ENCODE peak calls at places on chromosomes 12 and 14, in six cellular contexts. D, B, K, P, Y and T are unnamed samples.

GRCh38 chr12:89574736-89575208 is 48.9 kb upstream of the POC1B start:
- DNase-seq in D (no peak), B (no peak), K (no peak), P (no peak), Y (peak), T (no peak)

GRCh38 chr12:103301642-103302620 is 193.8 kb downstream of the C12orf42 start:
- DNase-seq in D (peak), B (no peak), K (peak), P (no peak), Y (no peak), T (no peak)

GRCh38 chr12:39839072-39839471 is 219.5 kb upstream of the ABCD2 start:
- DNase-seq in D (no peak), B (no peak), K (no peak), P (no peak), Y (no peak), T (no peak)

GRCh38 chr14:54383811-54384210 is 13.0 kb upstream of the CDKN3 start:
- DNase-seq in D (no peak), B (no peak), K (no peak), P (no peak), Y (no peak), T (no peak)

GRCh38 chr14:99415496-99416281 is 65.0 kb downstream of the SETD3 start:
- DNase-seq in D (no peak), B (peak), K (peak), P (peak), Y (peak), T (peak)

GRCh38 chr14:94753067-94753466 is 16.8 kb downstream of the GSC start:
- DNase-seq in D (no peak), B (no peak), K (no peak), P (no peak), Y (no peak), T (no peak)

GRCh38 chr12:30885321-30885720 is 41.2 kb upstream of the TSPAN11 start:
- DNase-seq in D (no peak), B (no peak), K (no peak), P (no peak), Y (no peak), T (no peak)

GRCh38 chr14:86357119-86357518 is 827.2 kb downstream of the FLRT2 start:
- DNase-seq in D (no peak), B (no peak), K (no peak), P (no peak), Y (no peak), T (no peak)

GRCh38 chr12:52496590-52497071 is 3.6 kb upstream of the KRT6A start:
- DNase-seq in D (no peak), B (peak), K (no peak), P (no peak), Y (no peak), T (peak)

GRCh38 chr14:31025335-31026075 is at the start of gene AP4S1:
- DNase-seq in D (peak), B (no peak), K (peak), P (no peak), Y (peak), T (peak)

GRCh38 chr12:44847403-44847802 is 28.7 kb downstream of the NELL2 start:
- DNase-seq in D (no peak), B (no peak), K (no peak), P (no peak), Y (no peak), T (no peak)

GRCh38 chr14:36726128-36726527 is 64.5 kb downstream of the PAX9 start:
- DNase-seq in D (no peak), B (no peak), K (no peak), P (no peak), Y (no peak), T (no peak)

GRCh38 chr12:50925342-50925651 is 27.0 kb upstream of the HIGD1C start:
- DNase-seq in D (no peak), B (no peak), K (no peak), P (no peak), Y (no peak), T (no peak)

GRCh38 chr12:49671051-49671765 is 36.0 kb downstream of the FMNL3 start:
- DNase-seq in D (no peak), B (no peak), K (no peak), P (no peak), Y (no peak), T (no peak)

GRCh38 chr14:72387727-72388126 is 455.5 kb downstream of the RGS6 start:
- DNase-seq in D (no peak), B (no peak), K (no peak), P (no peak), Y (no peak), T (no peak)

GRCh38 chr12:111925171-111925570 is 83.1 kb downstream of the MAPKAPK5 start:
- DNase-seq in D (no peak), B (no peak), K (no peak), P (no peak), Y (no peak), T (no peak)

GRCh38 chr12:13749380-13749779 is 232.0 kb downstream of the GRIN2B start:
- DNase-seq in D (peak), B (no peak), K (no peak), P (no peak), Y (no peak), T (peak)

GRCh38 chr12:123019841-123020138 is 39.3 kb downstream of the ARL6IP4 start:
- DNase-seq in D (no peak), B (no peak), K (no peak), P (no peak), Y (no peak), T (no peak)

GRCh38 chr14:102949062-102949800 is 26.8 kb downstream of the AMN start:
- DNase-seq in D (no peak), B (no peak), K (no peak), P (no peak), Y (no peak), T (no peak)

GRCh38 chr14:23237772-23238594 is at the start of gene RNF212B:
- DNase-seq in D (peak), B (peak), K (peak), P (no peak), Y (peak), T (peak)

GRCh38 chr12:5309654-5310053 is 122.3 kb upstream of the NTF3 start:
- DNase-seq in D (no peak), B (no peak), K (peak), P (no peak), Y (no peak), T (no peak)

GRCh38 chr12:64085996-64086395 is 136.1 kb downstream of the KICS2 start:
- DNase-seq in D (no peak), B (no peak), K (no peak), P (no peak), Y (no peak), T (no peak)

GRCh38 chr14:37678916-37679315 is 83.5 kb downstream of the TTC6 start:
- DNase-seq in D (no peak), B (no peak), K (no peak), P (no peak), Y (peak), T (no peak)

GRCh38 chr14:100749967-100750597 is 23.4 kb downstream of the DLK1 start:
- DNase-seq in D (no peak), B (no peak), K (no peak), P (no peak), Y (peak), T (no peak)

GRCh38 chr12:12387521-12387920 is 30.6 kb downstream of the BORCS5 start:
- DNase-seq in D (no peak), B (no peak), K (no peak), P (no peak), Y (no peak), T (no peak)

GRCh38 chr12:12999959-13000615 is at the start of gene HEBP1:
- DNase-seq in D (peak), B (peak), K (peak), P (peak), Y (peak), T (peak)

GRCh38 chr14:29927596-29928341 is at the start of gene PRKD1:
- DNase-seq in D (peak), B (no peak), K (peak), P (no peak), Y (peak), T (no peak)

GRCh38 chr12:910416-910815 is 39.1 kb downstream of the RAD52 start:
- DNase-seq in D (no peak), B (no peak), K (no peak), P (no peak), Y (no peak), T (no peak)

GRCh38 chr12:909861-910260 is 39.6 kb downstream of the RAD52 start:
- DNase-seq in D (no peak), B (no peak), K (no peak), P (no peak), Y (no peak), T (no peak)

GRCh38 chr12:913919-914718 is 35.4 kb downstream of the RAD52 start:
- DNase-seq in D (no peak), B (no peak), K (no peak), P (no peak), Y (no peak), T (no peak)

GRCh38 chr12:912466-913235 is 36.8 kb downstream of the RAD52 start:
- DNase-seq in D (no peak), B (no peak), K (no peak), P (no peak), Y (no peak), T (no peak)

DNA sequence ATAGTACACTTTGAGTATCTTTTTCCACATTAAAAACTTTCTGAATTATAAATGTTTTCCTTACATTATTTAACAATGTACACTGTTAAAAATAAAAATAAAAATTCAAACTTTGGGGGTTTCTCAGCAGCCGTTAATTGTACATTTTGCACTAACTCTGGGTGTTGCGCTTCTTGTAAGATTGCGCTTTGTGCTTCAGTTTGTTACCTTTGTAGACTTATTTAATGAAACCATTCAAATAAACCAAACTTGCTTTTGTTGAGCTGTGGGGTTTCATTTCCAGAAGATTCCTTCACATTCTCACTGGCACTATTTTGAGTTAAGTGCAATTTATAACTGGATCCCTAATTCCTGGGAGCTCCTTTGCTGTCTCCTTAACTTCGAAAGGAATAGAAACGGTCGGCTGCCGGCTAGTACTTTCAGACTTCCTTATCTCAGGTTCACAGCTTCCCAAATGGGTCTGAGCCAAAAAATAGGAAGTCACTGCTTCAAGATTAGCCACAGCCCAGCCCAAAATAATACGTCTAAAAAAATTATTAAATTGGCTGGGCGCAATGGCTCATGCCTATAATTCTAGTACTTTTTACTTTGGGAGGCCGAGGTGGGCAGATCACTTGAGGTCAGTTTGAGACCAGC is 38.2 kb downstream of the RAD52 start:
- DNase-seq in D (no peak), B (no peak), K (no peak), P (no peak), Y (no peak), T (no peak)
- TF ChIP-seq YY1 in D (no peak), B (no peak), K (no peak), P (no peak), Y (no peak), T (no peak)

GRCh38 chr12:91565246-91565645 is 382.6 kb upstream of the DCN start:
- DNase-seq in D (no peak), B (no peak), K (no peak), P (no peak), Y (no peak), T (no peak)
- TF ChIP-seq YY1 in D (no peak), B (no peak), K (no peak), P (no peak), Y (no peak), T (no peak)

GRCh38 chr14:67417633-67418032 is 5.7 kb upstream of the PLEK2 start:
- DNase-seq in D (no peak), B (no peak), K (no peak), P (no peak), Y (no peak), T (no peak)

GRCh38 chr14:67423424-67423823 is 11.5 kb upstream of the PLEK2 start:
- DNase-seq in D (no peak), B (no peak), K (no peak), P (no peak), Y (no peak), T (no peak)

GRCh38 chr14:67421356-67422224 is 9.6 kb upstream of the PLEK2 start:
- DNase-seq in D (no peak), B (no peak), K (no peak), P (no peak), Y (no peak), T (no peak)

GRCh38 chr14:67418368-67419174 is 6.6 kb upstream of the PLEK2 start:
- DNase-seq in D (no peak), B (no peak), K (no peak), P (no peak), Y (no peak), T (no peak)

DNA sequence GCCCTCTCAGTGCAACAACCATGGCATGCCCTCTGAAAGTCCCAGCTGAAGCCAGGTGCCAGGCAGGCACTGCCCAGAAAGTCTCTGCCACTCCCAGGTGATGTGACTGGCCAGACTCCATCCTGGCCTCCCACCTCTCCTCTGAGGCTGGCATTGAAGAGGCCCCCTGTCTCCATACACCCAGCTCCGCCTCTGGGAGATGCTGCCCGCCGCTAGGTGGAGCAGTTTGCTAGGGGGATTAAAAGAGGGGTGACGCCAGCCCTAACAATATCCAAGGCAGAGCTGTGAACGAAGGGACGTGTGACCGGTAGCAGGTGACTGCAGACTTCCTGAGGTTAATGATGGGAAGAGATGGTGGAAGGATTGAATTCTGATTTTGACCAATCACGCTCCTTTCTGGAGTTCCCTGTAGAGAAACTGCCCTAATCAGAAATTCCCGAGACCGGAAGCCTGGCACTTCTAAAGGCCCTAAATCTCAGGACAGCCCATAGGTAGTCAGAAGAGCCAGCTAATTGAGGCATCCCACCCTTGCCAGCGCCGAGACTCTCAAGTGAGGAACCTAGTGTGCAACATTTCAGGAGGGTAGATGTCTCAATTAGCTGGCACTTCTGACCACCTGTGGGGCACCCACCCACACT is 8.3 kb upstream of the PLEK2 start:
- DNase-seq in D (peak), B (no peak), K (no peak), P (no peak), Y (peak), T (no peak)
- TF ChIP-seq YY1 in D (no peak), B (peak), K (no peak), P (no peak), Y (no peak), T (no peak)

DNA sequence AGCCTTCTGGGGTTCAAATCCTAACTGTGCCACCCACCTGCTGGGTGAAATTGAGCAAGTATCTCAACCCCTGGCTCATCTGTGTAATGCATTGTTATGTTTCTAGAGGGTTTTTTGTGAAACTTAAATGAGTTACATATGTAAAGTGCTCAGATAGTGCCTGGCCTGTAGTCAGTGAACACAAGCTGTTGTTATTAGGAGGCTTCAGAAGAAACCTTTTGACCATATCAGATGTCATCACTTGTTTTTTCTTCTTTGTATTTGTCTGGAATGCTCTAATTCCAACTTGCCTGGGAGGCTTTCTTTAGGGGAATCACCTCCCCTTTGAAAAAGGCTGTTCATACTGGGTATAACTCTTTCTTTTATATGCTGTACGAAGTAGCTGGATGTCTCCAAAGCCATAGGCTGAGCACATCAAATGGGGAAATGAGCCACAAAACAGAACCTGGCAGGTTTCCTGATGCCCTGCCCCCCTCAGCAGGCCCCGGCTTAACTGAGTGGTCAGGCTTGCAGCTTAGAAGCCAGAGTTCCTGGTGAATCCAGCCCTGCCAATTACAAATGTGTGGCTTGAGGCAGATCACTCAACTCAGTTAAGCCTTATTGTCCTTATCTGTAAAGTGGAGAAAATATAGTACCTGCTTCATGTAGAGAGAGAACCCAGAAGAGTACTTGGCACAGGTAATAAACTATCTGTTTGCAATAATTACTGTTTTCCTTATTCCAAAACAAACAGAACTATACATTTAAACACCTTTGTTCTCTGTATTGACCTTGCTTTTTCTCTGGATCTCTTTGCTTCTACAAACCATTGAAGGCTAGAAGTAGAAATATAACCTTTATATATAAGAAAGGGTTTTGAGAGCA is 71.0 kb upstream of the SRSF5 start:
- DNase-seq in D (no peak), B (no peak), K (peak), P (no peak), Y (no peak), T (no peak)
- TF ChIP-seq YY1 in D (no peak), B (no peak), K (no peak), P (no peak), Y (no peak), T (no peak)

GRCh38 chr12:80490329-80490728 is 46.3 kb downstream of the PTPRQ start:
- DNase-seq in D (no peak), B (no peak), K (no peak), P (no peak), Y (no peak), T (no peak)

GRCh38 chr12:80485222-80485987 is 41.4 kb downstream of the PTPRQ start:
- DNase-seq in D (no peak), B (no peak), K (no peak), P (no peak), Y (no peak), T (no peak)

GRCh38 chr12:80484778-80485177 is 40.7 kb downstream of the PTPRQ start:
- DNase-seq in D (no peak), B (no peak), K (no peak), P (no peak), Y (no peak), T (no peak)
- TF ChIP-seq YY1 in D (no peak), B (no peak), K (no peak), P (no peak), Y (no peak), T (no peak)

DNA sequence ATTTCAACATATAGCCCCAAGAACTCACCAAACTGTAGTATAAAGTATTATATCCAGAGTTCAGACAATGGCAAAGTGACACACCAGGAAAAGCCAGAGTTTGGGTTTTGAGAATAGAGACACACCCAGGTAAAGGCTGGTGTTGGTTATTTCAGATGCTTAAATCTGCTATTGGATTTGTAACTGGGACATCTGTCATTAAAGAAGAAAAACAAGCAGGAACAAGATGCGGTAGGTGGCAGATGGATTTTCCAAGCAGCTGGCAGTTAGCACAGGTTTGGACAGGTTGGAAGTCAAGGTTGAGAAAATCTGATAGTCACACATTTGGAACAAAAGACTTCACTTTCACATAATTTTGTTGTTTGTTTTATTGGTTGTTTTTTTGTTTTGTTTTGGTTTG is 14.4 kb upstream of the CDK17 start:
- DNase-seq in D (no peak), B (no peak), K (no peak), P (no peak), Y (no peak), T (no peak)
- TF ChIP-seq YY1 in D (no peak), B (no peak), K (no peak), P (no peak), Y (no peak), T (no peak)